ENCODE peak calls at places on chromosomes 2 and 18, in five cellular contexts. H, O, G, F and U are unnamed samples.

GRCh38 chr18:55318864-55319516 is 269.0 kb downstream of the TCF4 start:
- DNase-seq in O (no peak), G (no peak), F (no peak), H (no peak), U (no peak)

GRCh38 chr2:31937741-31938140 is 73.1 kb downstream of the MEMO1 start:
- DNase-seq in F (no peak), H (no peak), G (no peak), O (no peak), U (no peak)

GRCh38 chr2:45334241-45334860 is 276.7 kb downstream of the SRBD1 start:
- DNase-seq in F (no peak), O (no peak), H (no peak), G (no peak), U (no peak)

GRCh38 chr2:68319397-68320117 is at the start of gene CNRIP1:
- DNase-seq in G (peak; percentile 14), H (peak; percentile 74), O (peak; percentile 69), F (no peak), U (peak; percentile 4)

GRCh38 chr2:39631715-39632114 is 34.0 kb upstream of the TMEM178A start:
- DNase-seq in H (no peak), G (no peak), O (no peak), F (peak; percentile 90), U (no peak)

GRCh38 chr2:129061079-129061785 is 742.6 kb upstream of the HS6ST1 start:
- DNase-seq in O (no peak), H (no peak), G (no peak), F (peak; percentile 95), U (peak; percentile 8)

GRCh38 chr2:207528980-207529329 is 807 bp upstream of the CREB1 start:
- DNase-seq in G (no peak), F (no peak), O (no peak), H (peak; percentile 37), U (peak; percentile 81)

GRCh38 chr2:102005449-102005848 is 13.7 kb downstream of the IL1R2 start:
- DNase-seq in O (no peak), F (no peak), G (no peak), H (no peak), U (no peak)

GRCh38 chr18:39952816-39953215 is 2002.2 kb upstream of the PIK3C3 start:
- DNase-seq in H (no peak), F (no peak), O (no peak), G (no peak), U (no peak)

DNA sequence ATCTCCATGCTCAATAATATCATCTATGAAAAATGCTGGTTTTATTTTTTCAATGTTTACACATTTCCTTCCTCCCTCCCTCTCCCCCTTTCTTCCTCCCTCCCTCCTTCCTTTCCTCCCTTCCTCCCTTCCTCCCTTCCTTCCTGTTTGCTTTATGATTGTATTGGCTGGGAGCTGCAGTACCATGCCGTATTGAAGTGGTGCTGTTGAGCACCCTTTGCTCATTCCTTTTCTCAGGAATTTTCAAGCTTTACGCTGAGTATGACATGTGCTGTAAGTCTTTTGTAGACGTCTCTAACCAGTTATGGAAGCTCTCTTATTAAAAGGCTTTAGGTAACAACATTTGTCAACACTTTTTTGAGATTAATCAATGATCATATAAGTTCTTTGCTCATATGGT is 100.4 kb downstream of the SNTG2 start:
- DNase-seq in O (no peak), F (peak; percentile 7), H (no peak), G (no peak), U (no peak)
- TF ChIP-seq CTCF in O (no peak), F (peak; percentile 13), H (no peak), G (peak; percentile 36), U (no peak)

GRCh38 chr2:33678447-33678846 is 79.3 kb upstream of the FAM98A start:
- DNase-seq in G (no peak), F (no peak), O (no peak), H (no peak), U (no peak)

GRCh38 chr2:33680906-33681305 is 81.8 kb upstream of the FAM98A start:
- DNase-seq in O (no peak), G (no peak), H (no peak), F (no peak), U (no peak)

GRCh38 chr2:33681333-33681732 is 82.2 kb upstream of the FAM98A start:
- DNase-seq in G (no peak), H (no peak), O (no peak), F (peak; percentile 27), U (no peak)
- TF ChIP-seq CTCF in G (peak; percentile 53), H (no peak), O (no peak), F (no peak), U (no peak)

DNA sequence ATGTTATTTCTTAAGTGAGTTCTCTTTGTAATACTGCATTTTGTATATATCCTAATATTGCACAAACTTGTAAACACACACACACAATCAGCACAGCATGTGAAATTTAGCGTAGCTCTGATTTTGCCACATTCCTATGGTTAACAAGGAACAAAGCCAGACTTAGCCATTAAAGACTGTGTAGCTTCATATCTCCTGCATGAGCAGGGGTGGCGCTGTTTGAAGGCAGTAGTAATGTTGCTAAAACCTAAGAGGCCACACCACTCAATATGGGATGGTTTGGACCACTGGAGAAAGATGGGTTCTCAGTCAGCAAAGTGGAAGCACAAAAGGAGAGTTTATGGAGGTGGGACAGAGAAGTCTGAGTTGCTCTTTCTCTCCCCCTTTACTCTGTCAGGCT is 61.1 kb upstream of the RND3 start:
- DNase-seq in G (no peak), O (no peak), F (no peak), H (peak; percentile 41), U (peak; percentile 4)
- TF ChIP-seq CTCF in G (peak; percentile 53), O (no peak), F (peak; percentile 44), H (no peak), U (no peak)

DNA sequence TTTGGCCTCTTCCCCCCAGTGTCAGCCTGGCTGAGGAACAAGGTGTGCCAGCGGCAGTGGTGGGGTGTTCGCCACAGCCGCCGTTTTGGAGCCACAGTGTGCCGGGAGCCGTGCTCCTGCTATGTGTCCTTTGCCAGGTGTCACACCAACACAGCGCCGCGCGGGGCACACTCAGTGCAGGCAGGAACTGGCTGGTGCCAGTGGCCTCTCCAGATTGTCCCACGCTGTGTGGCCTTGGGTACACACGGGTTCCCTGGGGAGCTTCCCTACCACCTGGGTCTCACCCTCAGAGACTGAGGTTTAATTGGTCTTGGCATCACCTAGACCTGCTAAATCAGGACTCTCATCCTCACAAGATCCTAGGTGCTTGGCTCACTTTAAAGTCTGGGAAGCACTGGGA is 171.6 kb downstream of the LDLRAD4 start:
- DNase-seq in G (no peak), F (no peak), H (no peak), O (no peak), U (no peak)
- TF ChIP-seq CTCF in G (no peak), F (no peak), H (no peak), O (no peak), U (no peak)

GRCh38 chr18:12742453-12742852 is 39.6 kb downstream of the PSMG2 start:
- DNase-seq in G (no peak), O (no peak), H (no peak), F (peak; percentile 96), U (no peak)

GRCh38 chr18:12741351-12741750 is 38.5 kb downstream of the PSMG2 start:
- DNase-seq in F (peak; percentile 99), H (no peak), O (no peak), G (no peak), U (no peak)

GRCh38 chr18:12747530-12748315 is 44.9 kb downstream of the PSMG2 start:
- DNase-seq in O (no peak), H (no peak), F (no peak), G (no peak), U (no peak)

GRCh38 chr18:12745095-12745820 is 42.4 kb downstream of the PSMG2 start:
- DNase-seq in O (no peak), F (peak; percentile 81), H (no peak), G (no peak), U (no peak)

GRCh38 chr18:12744103-12744502 is 41.3 kb downstream of the PSMG2 start:
- DNase-seq in F (peak; percentile 85), H (no peak), G (no peak), O (no peak), U (no peak)
- TF ChIP-seq CTCF in F (peak; percentile 44), H (no peak), G (peak; percentile 40), O (no peak), U (peak; percentile 64)

DNA sequence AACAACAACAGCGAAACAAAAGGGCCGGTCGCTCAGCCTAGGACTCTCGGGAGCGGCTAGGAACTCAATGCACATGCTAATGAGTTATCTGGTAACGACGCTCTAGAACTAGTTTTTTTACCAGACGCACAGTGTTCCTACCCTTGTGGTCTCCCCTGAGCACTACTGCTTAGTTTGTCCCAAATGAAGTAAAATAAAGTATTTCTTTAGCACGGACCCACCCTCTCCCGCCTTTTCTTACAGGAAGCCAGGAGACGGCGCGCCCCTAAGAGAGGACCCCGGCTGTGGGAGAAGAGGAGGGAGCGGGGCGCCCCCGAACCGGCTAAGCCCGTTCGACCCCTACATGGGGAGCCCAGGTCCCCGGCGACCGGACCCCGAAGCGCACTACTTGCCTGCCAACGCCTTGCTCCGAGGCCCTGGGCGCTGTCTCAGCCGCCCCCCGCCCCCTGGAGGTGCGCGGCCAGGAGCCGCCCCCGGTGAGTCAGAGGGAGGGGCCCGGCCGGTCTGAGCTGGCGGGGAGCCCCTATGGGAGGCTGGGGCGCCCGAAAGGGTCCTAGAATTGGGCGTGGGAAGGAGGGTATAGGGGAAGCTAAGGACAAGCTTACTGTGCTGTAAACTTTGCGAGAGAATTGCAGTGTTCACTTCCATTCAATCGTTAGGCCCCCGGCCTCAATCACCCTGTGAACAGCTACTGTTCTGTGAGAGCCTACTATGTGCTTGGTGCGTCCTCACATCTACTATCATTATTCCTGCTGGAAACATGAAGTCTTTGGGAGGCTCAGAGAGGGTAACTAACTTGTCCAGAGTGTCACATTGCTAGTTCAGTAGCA is 3.6 kb upstream of the CAPG start:
- DNase-seq in G (no peak), F (peak; percentile 44), H (no peak), O (no peak), U (peak; percentile 69)
- TF ChIP-seq CTCF in G (peak; percentile 20), F (no peak), H (no peak), O (no peak), U (no peak)

GRCh38 chr2:14445670-14446069 is 186.8 kb upstream of the LRATD1 start:
- DNase-seq in F (no peak), G (no peak), O (no peak), H (no peak), U (no peak)

GRCh38 chr2:14454102-14454676 is 178.3 kb upstream of the LRATD1 start:
- DNase-seq in H (no peak), F (no peak), O (no peak), G (no peak), U (no peak)

GRCh38 chr2:14448340-14448739 is 184.2 kb upstream of the LRATD1 start:
- DNase-seq in F (no peak), G (no peak), O (no peak), H (no peak), U (no peak)

DNA sequence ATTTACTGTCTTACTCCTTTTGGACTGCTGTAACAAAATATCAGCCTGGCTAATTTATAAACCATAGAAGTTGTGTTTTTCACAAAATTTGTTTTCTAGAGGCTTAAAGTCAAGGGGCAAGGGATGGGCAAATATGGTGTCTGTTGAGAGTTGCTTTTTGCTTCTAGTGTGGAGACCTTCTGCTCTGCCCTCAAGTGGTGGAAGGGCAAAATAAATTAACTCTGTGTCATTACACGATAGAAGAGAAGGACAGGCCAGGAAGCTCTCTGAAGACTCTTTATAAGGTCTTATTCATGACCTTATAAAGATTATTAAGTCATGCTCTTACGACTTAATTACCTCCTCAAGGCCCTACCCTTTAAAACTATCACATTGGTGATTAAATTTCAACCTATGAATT is 181.2 kb upstream of the LRATD1 start:
- DNase-seq in O (no peak), F (peak; percentile 10), H (no peak), G (no peak), U (no peak)
- TF ChIP-seq CTCF in O (no peak), F (peak; percentile 32), H (no peak), G (no peak), U (no peak)